ENCODE peak calls at places on chromosomes 7 and 10, in seven cellular contexts. P is AG10803, J is GM10248, Z is fibroblast of lung, K is heart left ventricle, S is cardiac muscle cell, Q is mesothelial cell of epicardium. R is an unnamed sample.

GRCh38 chr10:60942604-60943269 is 1.2 kb downstream of the RHOBTB1 start:
- DNase-seq in P (peak; percentile 60), S (peak; percentile 47), Q (peak; percentile 22), Z (peak; percentile 52), K (peak; percentile 63), J (peak; percentile 21), R (no peak)

GRCh38 chr7:22240904-22241571 is 115.9 kb downstream of the RAPGEF5 start:
- DNase-seq in Q (no peak), P (no peak), Z (no peak), S (no peak), J (no peak), K (no peak), R (no peak)

GRCh38 chr7:74130518-74130917 is 43.6 kb upstream of the EIF4H start:
- DNase-seq in Z (no peak), S (no peak), P (no peak), Q (no peak), J (no peak), K (no peak), R (no peak)

GRCh38 chr10:97865488-97865887 is 15.8 kb downstream of the GOLGA7B start:
- DNase-seq in J (no peak), S (no peak), K (no peak), Z (no peak), Q (no peak), P (no peak), R (no peak)

GRCh38 chr7:514651-515598 is 4.7 kb downstream of the PDGFA start:
- DNase-seq in K (peak; percentile 38), P (no peak), Z (no peak), S (peak; percentile 33), J (no peak), Q (no peak), R (no peak)

GRCh38 chr10:61669161-61669755 is 6.5 kb downstream of the CABCOCO1 start:
- DNase-seq in Z (peak; percentile 30), S (no peak), J (no peak), Q (no peak), K (no peak), P (no peak), R (no peak)

GRCh38 chr7:23349484-23350157 is 50.5 kb downstream of the MALSU1 start:
- DNase-seq in Q (no peak), Z (peak; percentile 67), P (peak; percentile 63), J (no peak), K (no peak), S (peak; percentile 66), R (peak; percentile 38)

GRCh38 chr7:22931011-22931410 is 82.9 kb downstream of the HYCC1 start:
- DNase-seq in Z (no peak), P (peak; percentile 34), Q (no peak), K (no peak), J (no peak), S (no peak), R (no peak)

GRCh38 chr7:137482466-137482865 is 138.9 kb upstream of the PTN start:
- DNase-seq in Z (no peak), Q (no peak), K (no peak), J (no peak), S (no peak), P (no peak), R (no peak)

GRCh38 chr10:128210215-128211063 is 84.2 kb upstream of the MKI67 start:
- DNase-seq in J (peak; percentile 85), K (peak; percentile 67), P (peak; percentile 29), S (peak; percentile 57), Q (peak; percentile 50), Z (peak; percentile 34), R (no peak)

GRCh38 chr10:25101466-25101865 is 73.3 kb upstream of the GPR158 start:
- DNase-seq in J (no peak), S (peak; percentile 30), Z (no peak), K (no peak), Q (no peak), P (no peak), R (no peak)

GRCh38 chr10:131702521-131703356 is 198.1 kb upstream of the PPP2R2D start:
- DNase-seq in Z (no peak), Q (no peak), K (no peak), P (no peak), S (no peak), J (no peak), R (no peak)

DNA sequence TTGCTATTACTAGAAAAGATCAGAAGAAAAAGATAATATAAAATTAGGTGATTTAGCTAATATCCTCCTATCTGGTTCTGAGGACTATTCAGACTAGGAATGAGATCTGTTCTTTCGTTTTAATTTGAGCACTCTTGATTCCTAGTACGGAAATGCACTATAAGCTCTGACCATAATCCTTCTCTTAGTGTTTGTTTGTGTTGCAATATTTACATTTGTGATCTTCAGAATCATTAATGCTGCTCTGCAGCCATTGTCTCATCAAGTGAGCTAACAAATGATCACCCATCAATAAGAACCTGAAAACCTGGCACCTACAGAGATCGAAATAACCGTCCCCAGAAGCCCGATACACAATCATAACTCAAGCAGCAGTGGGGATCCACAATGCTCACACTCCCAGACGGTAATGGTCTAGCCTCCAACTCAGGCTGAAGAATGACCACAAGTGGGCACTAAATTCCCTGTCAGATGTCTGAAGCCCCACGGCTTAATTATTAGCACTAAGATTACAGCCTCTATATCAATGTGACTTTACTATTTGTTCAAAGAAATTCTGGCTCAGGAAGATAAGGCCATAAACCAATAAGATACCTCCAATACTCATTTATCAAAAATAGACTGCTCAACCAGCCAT is 156.0 kb upstream of the NFE2L3 start:
- DNase-seq in J (no peak), S (no peak), P (no peak), Z (no peak), K (no peak), Q (no peak), R (no peak)
- TF ChIP-seq CTCF in J (no peak), S (no peak), P (no peak), Z (no peak), K (no peak), Q (no peak), R (no peak)

GRCh38 chr7:127885222-127885772 is 145.9 kb downstream of the LRRC4 start:
- DNase-seq in Q (no peak), S (no peak), P (no peak), J (no peak), Z (no peak), K (no peak), R (no peak)
- TF ChIP-seq CTCF in Q (no peak), S (no peak), P (no peak), J (no peak), Z (no peak), K (no peak), R (no peak)

DNA sequence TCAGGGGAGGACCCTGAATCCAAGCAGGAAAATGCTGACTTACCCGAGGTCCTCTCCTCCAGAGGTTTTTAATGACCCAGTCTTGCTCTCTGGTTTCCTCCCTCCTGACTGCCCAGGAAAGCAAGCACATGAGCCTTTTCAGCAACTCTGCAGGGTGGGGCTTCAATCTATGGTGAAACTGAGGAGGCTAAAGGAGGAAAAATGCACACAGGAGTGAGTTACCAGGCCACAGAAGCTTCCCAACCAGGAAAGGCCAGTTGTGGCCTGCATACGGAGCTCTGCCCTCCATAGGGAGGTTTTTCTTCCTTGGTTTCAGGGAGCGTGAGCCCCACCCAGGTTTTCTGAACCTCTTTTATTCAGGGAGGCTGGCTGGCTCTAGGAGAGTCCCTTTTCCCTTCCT is 14.1 kb upstream of the DLG5 start:
- DNase-seq in K (no peak), P (no peak), S (no peak), Z (no peak), J (no peak), Q (no peak), R (no peak)
- TF ChIP-seq CTCF in K (no peak), P (no peak), S (no peak), Z (no peak), J (no peak), Q (no peak), R (no peak)

DNA sequence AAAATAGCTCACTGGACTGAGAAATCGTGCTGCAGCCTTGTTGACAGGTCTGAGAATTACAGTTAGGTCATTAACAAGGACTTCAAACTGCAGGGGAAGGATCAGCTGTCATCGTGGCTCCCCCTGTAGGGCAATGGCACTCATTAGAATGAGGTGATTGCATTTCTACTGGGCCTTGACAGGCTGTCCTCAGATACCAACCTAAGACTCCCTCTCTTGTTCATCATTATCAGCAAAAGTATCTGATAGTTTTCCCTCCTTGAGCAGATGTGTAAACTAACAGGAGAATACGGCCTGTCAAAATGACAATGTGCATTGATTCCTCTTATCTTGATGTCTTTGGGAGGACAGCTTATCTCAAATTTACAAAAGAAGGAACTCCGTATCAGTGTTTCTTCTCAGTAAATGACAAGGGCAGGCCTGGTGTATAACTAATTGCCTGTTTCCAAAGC is 648.5 kb upstream of the LRRN3 start:
- DNase-seq in Q (no peak), J (peak; percentile 28), P (no peak), K (peak; percentile 6), Z (peak; percentile 59), S (no peak), R (no peak)
- TF ChIP-seq CTCF in Q (no peak), J (peak; percentile 31), P (no peak), K (no peak), Z (no peak), S (no peak), R (no peak)